ENCODE peak calls at places on chromosome 5, in four cellular contexts. R is fibroblast of the conjunctiva, Z is NCI-H774, D is tibial artery. T is an unnamed sample.

GRCh38 chr5:82820188-82820587 is 257.0 kb downstream of the TMEM167A start:
- DNase-seq in D (no peak), Z (no peak), R (no peak), T (no peak)

GRCh38 chr5:176979669-176980068 is 26.9 kb downstream of the UIMC1 start:
- DNase-seq in R (no peak), D (no peak), Z (no peak), T (no peak)

GRCh38 chr5:80961376-80962281 is 1.5 kb downstream of the RASGRF2 start:
- DNase-seq in Z (no peak), R (no peak), D (no peak), T (no peak)

GRCh38 chr5:87081511-87082372 is 185.9 kb upstream of the RASA1 start:
- DNase-seq in R (no peak), Z (no peak), D (no peak), T (no peak)

GRCh38 chr5:79151933-79152671 is 40.5 kb downstream of the BHMT start:
- DNase-seq in D (no peak), Z (no peak), R (no peak), T (no peak)

GRCh38 chr5:95846554-95847260 is 24.2 kb upstream of the GLRX start:
- DNase-seq in R (peak), Z (peak), D (peak), T (no peak)

GRCh38 chr5:132010645-132011560 is 555 bp downstream of the ACSL6 start:
- DNase-seq in D (peak), R (no peak), Z (no peak), T (no peak)

GRCh38 chr5:160213537-160213936 is 15.8 kb upstream of the FABP6 start:
- DNase-seq in R (no peak), Z (peak), D (no peak), T (no peak)

GRCh38 chr5:119120893-119121292 is 50.0 kb downstream of the DMXL1 start:
- DNase-seq in D (no peak), Z (no peak), R (no peak), T (no peak)

GRCh38 chr5:94832685-94833084 is 214.2 kb downstream of the SLF1 start:
- DNase-seq in Z (no peak), R (no peak), D (no peak), T (no peak)

GRCh38 chr5:95857185-95857945 is 34.8 kb upstream of the GLRX start:
- DNase-seq in Z (no peak), D (peak), R (peak), T (no peak)

GRCh38 chr5:82446765-82447164 is 168.6 kb upstream of the RPS23 start:
- DNase-seq in Z (no peak), R (no peak), D (no peak), T (no peak)

GRCh38 chr5:53427965-53428364 is 52.5 kb upstream of the FST start:
- DNase-seq in R (no peak), D (no peak), Z (no peak), T (no peak)

GRCh38 chr5:105952875-105953274 is 1717.9 kb downstream of the EFNA5 start:
- DNase-seq in D (no peak), R (peak), Z (peak), T (no peak)

GRCh38 chr5:17317499-17317898 is 100.1 kb downstream of the BASP1 start:
- DNase-seq in D (no peak), Z (no peak), R (no peak), T (no peak)

GRCh38 chr5:231661-232060 is 13.5 kb downstream of the SDHA start:
- DNase-seq in D (no peak), Z (no peak), R (no peak), T (no peak)

GRCh38 chr5:138051441-138052296 is 18.8 kb upstream of the FAM13B start:
- DNase-seq in D (no peak), R (no peak), Z (no peak), T (no peak)

GRCh38 chr5:109035470-109035869 is 287.8 kb downstream of the FER start:
- DNase-seq in Z (no peak), R (no peak), D (no peak), T (no peak)

GRCh38 chr5:78076351-78076750 is 218.1 kb downstream of the AP3B1 start:
- DNase-seq in Z (no peak), R (no peak), D (no peak), T (no peak)

GRCh38 chr5:73434461-73434860 is 14.1 kb downstream of the FOXD1 start:
- DNase-seq in D (no peak), R (no peak), Z (no peak), T (no peak)

GRCh38 chr5:91076138-91076537 is 307.0 kb downstream of the ARRDC3 start:
- DNase-seq in R (no peak), Z (no peak), D (no peak), T (no peak)

GRCh38 chr5:98205691-98206461 is 567.6 kb upstream of the RGMB start:
- DNase-seq in Z (no peak), R (no peak), D (no peak), T (peak)

GRCh38 chr5:88262116-88262515 is 6.5 kb downstream of the TMEM161B start:
- DNase-seq in R (no peak), D (no peak), Z (no peak), T (no peak)

GRCh38 chr5:156655732-156656131 is 194.4 kb upstream of the PPP1R2B start:
- DNase-seq in D (no peak), Z (no peak), R (no peak), T (no peak)

GRCh38 chr5:142863856-142864255 is 93.7 kb downstream of the ARHGAP26 start:
- DNase-seq in Z (no peak), D (no peak), R (no peak), T (no peak)

GRCh38 chr5:565782-566445 is 41.7 kb upstream of the SLC9A3 start:
- DNase-seq in Z (no peak), R (no peak), D (peak), T (no peak)

GRCh38 chr5:102625446-102625845 is 126.6 kb upstream of the SLCO6A1 start:
- DNase-seq in D (no peak), R (no peak), Z (no peak), T (no peak)

GRCh38 chr5:169003721-169004481 is 297.0 kb downstream of the SLIT3 start:
- DNase-seq in R (peak), D (peak), Z (no peak), T (no peak)

GRCh38 chr5:3276891-3277290 is 318.7 kb upstream of the IRX1 start:
- DNase-seq in D (no peak), Z (no peak), R (no peak), T (no peak)

GRCh38 chr5:83767409-83767992 is 46.8 kb upstream of the HAPLN1 start:
- DNase-seq in D (no peak), R (no peak), Z (no peak), T (no peak)

GRCh38 chr5:173304591-173304988 is 23.6 kb downstream of the STC2 start:
- DNase-seq in Z (no peak), D (no peak), R (no peak), T (no peak)

GRCh38 chr5:6554812-6555211 is 78.0 kb downstream of the NSUN2 start:
- DNase-seq in D (no peak), R (no peak), Z (no peak), T (no peak)

GRCh38 chr5:100797863-100798262 is 105.2 kb downstream of the ST8SIA4 start:
- DNase-seq in D (no peak), R (no peak), Z (no peak), T (no peak)

GRCh38 chr5:180830253-180831138 is 27.9 kb upstream of the MGAT1 start:
- DNase-seq in Z (peak), D (peak), R (no peak), T (no peak)

GRCh38 chr5:66661149-66661548 is 65.0 kb downstream of the MAST4 start:
- DNase-seq in Z (no peak), R (peak), D (no peak), T (no peak)

GRCh38 chr5:150085950-150086715 is at the start of gene CSF1R:
- DNase-seq in R (no peak), Z (no peak), D (no peak), T (no peak)

T was measured in HS-27A.